ENCODE peak calls at places on chromosomes 6 and 20, in nine cellular contexts. K is fibroblast of gingiva; A is HuH-7.5; S is stimulated activated CD4-positive, alpha-beta T cell treated with anti-CD3 and anti-CD28 coated beads, TNF-alpha, amount 100 ng/mL, for 4 hours; D is stromal cell of bone marrow; N is HT1080; W is NCI-H2029; F is effector memory CD8-positive, alpha-beta T cell; Y is vagina. T is an unnamed sample.
A peak's percentile ranks its signal among the peaks of the same experiment; 100 is the strongest.

GRCh38 chr6:81144346-81144745 is 608.1 kb downstream of the TENT5A start:
- DNase-seq in K (no peak), W (no peak), Y (no peak), D (no peak), F (no peak), S (no peak), N (no peak), A (no peak), T (no peak)

GRCh38 chr6:134398453-134398852 is 80.5 kb upstream of the SGK1 start:
- DNase-seq in Y (no peak), A (no peak), N (peak; percentile 40), W (no peak), K (no peak), S (no peak), D (no peak), F (no peak), T (no peak)

GRCh38 chr20:23403721-23404120 is 17.6 kb downstream of the NAPB start:
- DNase-seq in A (no peak), F (no peak), N (no peak), W (no peak), Y (no peak), D (no peak), S (no peak), K (no peak), T (no peak)

GRCh38 chr20:36792422-36792821 is 18.9 kb upstream of the DSN1 start:
- DNase-seq in Y (no peak), K (peak; percentile 61), N (peak; percentile 60), A (peak; percentile 65), F (no peak), D (no peak), W (no peak), S (no peak), T (no peak)

GRCh38 chr6:118017301-118017854 is 110.3 kb downstream of the SLC35F1 start:
- DNase-seq in Y (no peak), D (no peak), W (no peak), S (no peak), A (no peak), K (no peak), N (no peak), F (no peak), T (no peak)

GRCh38 chr6:31142356-31142755 is 3.5 kb upstream of the PSORS1C2 start:
- DNase-seq in F (no peak), K (no peak), Y (no peak), D (no peak), N (no peak), W (no peak), A (no peak), S (no peak), T (no peak)

GRCh38 chr6:36612101-36612625 is 18.0 kb downstream of the SRSF3 start:
- DNase-seq in N (no peak), A (no peak), K (no peak), Y (no peak), D (no peak), W (no peak), S (no peak), F (no peak), T (peak; percentile 49)

GRCh38 chr6:163844761-163845160 is 430.2 kb downstream of the QKI start:
- DNase-seq in W (no peak), S (no peak), D (no peak), N (no peak), A (no peak), Y (no peak), K (no peak), F (no peak), T (no peak)

GRCh38 chr6:129748212-129748900 is 38.4 kb upstream of the ARHGAP18 start:
- DNase-seq in N (peak; percentile 51), S (peak; percentile 54), K (peak; percentile 36), W (no peak), A (no peak), Y (no peak), D (no peak), F (peak; percentile 15), T (no peak)

GRCh38 chr6:53862517-53863457 is 68.0 kb downstream of the LRRC1 start:
- DNase-seq in W (no peak), A (no peak), Y (no peak), S (no peak), N (peak; percentile 18), F (no peak), D (peak; percentile 44), K (peak; percentile 42), T (no peak)

T was measured in chondrocyte.